ENCODE peak calls at places on chromosomes 5 and 9, in four cellular contexts. D is fibroblast of lung, S is small intestine, O is lower lobe of right lung. U is an unnamed sample.

GRCh38 chr5:168047669-168048111 is 243.8 kb upstream of the WWC1 start:
- DNase-seq in D (peak), S (no peak), O (no peak), U (no peak)

GRCh38 chr9:123400926-123401503 is 45.0 kb downstream of the CRB2 start:
- DNase-seq in D (no peak), O (no peak), S (no peak), U (no peak)

GRCh38 chr9:136977223-136978072 is at the start of gene PTGDS:
- DNase-seq in S (no peak), D (no peak), O (no peak), U (no peak)

GRCh38 chr9:125989090-125989501 is 241.9 kb downstream of the PBX3 start:
- DNase-seq in D (no peak), O (peak), S (no peak), U (no peak)

GRCh38 chr5:9686211-9686610 is 56.1 kb upstream of the TAS2R1 start:
- DNase-seq in S (no peak), D (peak), O (no peak), U (peak)

GRCh38 chr5:152185547-152186234 is 219.4 kb downstream of the NMUR2 start:
- DNase-seq in D (no peak), O (no peak), S (no peak), U (no peak)

GRCh38 chr9:114805670-114806551 is at the start of gene TNFSF15:
- DNase-seq in S (peak), D (peak), O (peak), U (peak)

GRCh38 chr9:101601904-101602765 is 7.4 kb upstream of the PPP3R2 start:
- DNase-seq in S (peak), D (peak), O (no peak), U (peak)

GRCh38 chr9:107749787-107750444 is 260.3 kb upstream of the KLF4 start:
- DNase-seq in S (peak), D (peak), O (peak), U (peak)

GRCh38 chr9:110321055-110321454 is 16.6 kb downstream of the TXNDC8 start:
- DNase-seq in D (peak), S (no peak), O (no peak), U (peak)

GRCh38 chr9:107732781-107733529 is 243.4 kb upstream of the KLF4 start:
- DNase-seq in O (no peak), D (peak), S (peak), U (peak)

GRCh38 chr5:32852535-32852934 is 141.4 kb downstream of the NPR3 start:
- DNase-seq in D (peak), O (peak), S (no peak), U (peak)

GRCh38 chr5:174326372-174326771 is 280.9 kb downstream of the NSG2 start:
- DNase-seq in S (no peak), D (no peak), O (no peak), U (no peak)

GRCh38 chr9:106797299-106797698 is 65.7 kb upstream of the ZNF462 start:
- DNase-seq in D (peak), S (peak), O (no peak), U (peak)

GRCh38 chr5:90606539-90606938 is 47.9 kb downstream of the ADGRV1 start:
- DNase-seq in D (no peak), S (peak), O (no peak), U (no peak)

GRCh38 chr9:131660466-131661405 is 79.1 kb downstream of the RAPGEF1 start:
- DNase-seq in D (no peak), O (no peak), S (no peak), U (no peak)

GRCh38 chr5:104344809-104345512 is 782.4 kb upstream of the NUDT12 start:
- DNase-seq in D (peak), S (no peak), O (no peak), U (peak)

GRCh38 chr9:127224883-127225739 is 39.5 kb upstream of the GARNL3 start:
- DNase-seq in S (peak), D (peak), O (peak), U (peak)

GRCh38 chr5:77550416-77550815 is 58.3 kb upstream of the WDR41 start:
- DNase-seq in D (peak), O (no peak), S (no peak), U (no peak)

GRCh38 chr9:68895741-68896478 is 118.0 kb downstream of the PRKACG start:
- DNase-seq in D (no peak), O (no peak), S (no peak), U (no peak)

GRCh38 chr5:463952-464351 is 21.0 kb downstream of the EXOC3 start:
- DNase-seq in D (no peak), O (peak), S (peak), U (no peak)

GRCh38 chr9:82010711-82011110 is 22.1 kb downstream of the SPATA31D1 start:
- DNase-seq in O (no peak), S (no peak), D (no peak), U (no peak)

GRCh38 chr5:56054651-56055050 is 59.9 kb upstream of the IL6ST start:
- DNase-seq in O (no peak), D (no peak), S (no peak), U (peak)

GRCh38 chr5:171355302-171355724 is 32.3 kb upstream of the NPM1 start:
- DNase-seq in O (no peak), S (no peak), D (no peak), U (no peak)

GRCh38 chr5:89120719-89121118 is 237.7 kb upstream of the MEF2C start:
- DNase-seq in O (no peak), S (peak), D (no peak), U (peak)

GRCh38 chr5:37888476-37888875 is 48.6 kb upstream of the GDNF start:
- DNase-seq in S (no peak), D (peak), O (no peak), U (no peak)

GRCh38 chr9:105475302-105475701 is 27.5 kb downstream of the FSD1L start:
- DNase-seq in O (no peak), S (peak), D (peak), U (peak)

GRCh38 chr5:76376141-76376900 is 26.8 kb upstream of the IQGAP2 start:
- DNase-seq in D (peak), S (no peak), O (no peak), U (no peak)

GRCh38 chr5:133938932-133939331 is 29.5 kb downstream of the C5orf15 start:
- DNase-seq in O (no peak), D (peak), S (peak), U (no peak)

GRCh38 chr5:133936611-133937015 is 31.8 kb downstream of the C5orf15 start:
- DNase-seq in S (no peak), O (no peak), D (no peak), U (no peak)

GRCh38 chr5:133941456-133942196 is 26.8 kb downstream of the C5orf15 start:
- DNase-seq in O (no peak), S (no peak), D (no peak), U (no peak)

GRCh38 chr5:133938039-133938821 is 30.2 kb downstream of the C5orf15 start:
- DNase-seq in D (no peak), O (no peak), S (peak), U (no peak)

GRCh38 chr5:133939668-133940067 is 28.8 kb downstream of the C5orf15 start:
- DNase-seq in O (no peak), D (no peak), S (no peak), U (no peak)
- H3K4me3 ChIP-seq in O (no peak), D (no peak), S (no peak), U (no peak)

DNA sequence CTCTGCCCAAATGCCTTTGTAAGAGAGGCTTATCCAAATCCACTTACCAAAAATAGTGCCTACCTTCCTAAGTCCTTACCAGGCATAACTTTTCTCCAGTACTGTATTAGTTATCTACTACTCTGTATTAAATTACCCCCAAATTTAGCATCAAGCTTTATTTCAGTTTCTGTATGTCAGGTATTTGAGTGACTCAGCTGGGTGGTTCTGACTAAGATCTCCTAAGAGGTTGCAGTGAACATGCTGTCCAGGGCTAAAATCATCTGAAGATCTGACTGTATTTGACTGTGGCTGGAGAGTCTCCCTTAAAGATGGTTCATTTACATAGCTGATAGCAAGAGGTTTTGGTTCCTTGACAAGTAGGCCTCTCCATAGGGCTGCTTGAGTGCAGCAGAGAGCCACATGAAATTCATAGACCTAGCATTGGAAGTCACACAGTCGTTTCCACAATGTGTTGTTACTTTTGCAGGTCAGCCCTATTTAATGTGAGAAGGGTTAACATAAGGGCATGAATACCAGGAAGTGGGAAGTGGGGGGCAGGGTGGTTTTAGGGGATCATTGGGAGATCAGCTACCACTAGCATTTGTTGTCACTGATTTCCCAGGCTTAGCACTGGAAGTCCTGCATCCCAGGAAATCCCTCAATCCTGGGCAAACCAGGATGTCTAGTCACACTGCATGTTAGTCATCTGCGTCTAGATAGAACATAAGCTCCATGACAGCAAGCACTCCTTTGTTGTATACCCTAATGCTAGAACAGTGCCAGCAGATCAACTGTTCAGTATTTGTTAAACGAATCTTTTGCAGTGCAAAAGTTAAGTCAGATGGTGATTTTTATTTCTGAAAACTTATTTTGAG is 2.0 kb upstream of the ZNF622 start:
- DNase-seq in O (no peak), D (peak), S (peak), U (peak)
- H3K4me3 ChIP-seq in O (no peak), D (no peak), S (no peak), U (peak)

DNA sequence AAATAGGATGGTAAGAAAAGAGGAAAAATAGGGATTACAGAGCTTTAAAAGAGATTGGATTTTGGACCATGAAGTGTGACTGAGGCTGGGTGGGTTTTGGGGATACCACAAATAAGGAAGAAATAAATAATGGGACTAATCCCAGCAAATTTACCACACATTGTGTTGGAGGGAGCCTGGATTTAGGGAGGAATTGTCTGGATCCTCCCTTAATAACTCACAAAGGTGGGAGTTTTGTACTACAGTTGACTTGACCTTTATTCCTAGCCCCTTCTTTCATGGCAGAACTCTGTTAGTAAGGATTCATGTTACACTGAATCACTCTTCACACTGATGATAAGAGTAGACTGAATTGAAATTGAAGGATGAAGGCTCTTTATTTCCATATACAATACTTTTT is 98.9 kb upstream of the CDH9 start:
- DNase-seq in S (no peak), O (no peak), D (no peak), U (no peak)
- H3K4me3 ChIP-seq in S (no peak), O (no peak), D (no peak), U (no peak)

DNA sequence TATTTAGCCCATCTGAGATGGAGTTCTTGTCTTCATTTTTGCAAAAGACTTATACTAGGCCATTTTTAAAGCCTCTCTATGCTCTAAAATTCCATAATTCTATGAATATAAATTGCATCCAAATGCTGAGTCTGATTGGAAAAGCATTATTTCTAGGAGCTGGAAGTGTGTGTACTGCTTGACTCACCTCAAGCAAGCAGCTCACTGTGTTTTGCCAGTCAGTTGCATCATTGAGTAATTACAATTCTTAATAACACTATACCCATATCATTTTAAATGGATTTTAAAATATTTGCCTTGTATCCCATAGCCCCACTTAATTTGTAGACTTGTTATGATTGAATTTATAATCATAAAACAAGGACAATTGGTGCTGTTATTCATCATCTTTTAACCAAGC is 161.0 kb downstream of the PAM start:
- DNase-seq in O (no peak), D (no peak), S (no peak), U (peak)
- H3K4me3 ChIP-seq in O (no peak), D (no peak), S (no peak), U (no peak)

GRCh38 chr9:94997727-94998126 is 271.2 kb downstream of the AOPEP start:
- DNase-seq in O (no peak), D (no peak), S (no peak), U (no peak)
- H3K4me3 ChIP-seq in O (no peak), D (no peak), S (no peak), U (no peak)

U was measured in adipocyte.